ENCODE peak calls at places on chromosomes 3 and 15, in six cellular contexts. N, K, W, G, U and F are unnamed samples.

GRCh38 chr3:195081242-195081963 is 189.6 kb downstream of the XXYLT1 start:
- DNase-seq in N (no peak), K (peak; percentile 69), W (no peak), G (peak; percentile 50), U (no peak), F (no peak)

GRCh38 chr15:69857246-69857645 is 240.5 kb downstream of the TLE3 start:
- DNase-seq in N (no peak), K (no peak), W (no peak), G (no peak), U (no peak), F (no peak)

GRCh38 chr15:25863067-25863967 is at the start of gene ATP10A:
- DNase-seq in N (peak; percentile 60), K (peak; percentile 73), W (no peak), G (peak; percentile 73), U (no peak), F (no peak)

GRCh38 chr3:14699643-14700042 is 24.7 kb downstream of the C3orf20 start:
- DNase-seq in N (no peak), K (peak; percentile 56), W (no peak), G (no peak), U (no peak), F (peak; percentile 3)

GRCh38 chr3:66303556-66303955 is 82.8 kb downstream of the SLC25A26 start:
- DNase-seq in N (no peak), K (no peak), W (no peak), G (no peak), U (no peak), F (no peak)

GRCh38 chr3:100882571-100882981 is 110.6 kb downstream of the ABI3BP start:
- DNase-seq in N (no peak), K (no peak), W (no peak), G (no peak), U (no peak), F (no peak)

GRCh38 chr3:4981688-4982494 is 2.7 kb downstream of the BHLHE40 start:
- DNase-seq in N (no peak), K (peak; percentile 81), W (no peak), G (peak; percentile 76), U (no peak), F (peak; percentile 47)

GRCh38 chr3:64267774-64268604 is 42.7 kb upstream of the PRICKLE2 start:
- DNase-seq in N (peak; percentile 63), K (peak; percentile 87), W (no peak), G (peak; percentile 78), U (peak; percentile 31), F (peak; percentile 59)

GRCh38 chr3:152260026-152260425 is 8.7 kb upstream of the MBNL1 start:
- DNase-seq in N (no peak), K (no peak), W (no peak), G (no peak), U (no peak), F (no peak)

GRCh38 chr3:195059006-195059350 is 212.0 kb downstream of the XXYLT1 start:
- DNase-seq in N (no peak), K (no peak), W (no peak), G (no peak), U (no peak), F (no peak)

GRCh38 chr3:114451561-114452018 is 157.8 kb downstream of the TIGIT start:
- DNase-seq in N (no peak), K (peak; percentile 59), W (no peak), G (peak; percentile 78), U (peak; percentile 92), F (peak; percentile 93)

GRCh38 chr3:185082149-185082548 is 70.7 kb downstream of the C3orf70 start:
- DNase-seq in N (no peak), K (peak; percentile 15), W (no peak), G (no peak), U (no peak), F (no peak)

GRCh38 chr15:68700395-68701123 is 120.1 kb downstream of the ANP32A start:
- DNase-seq in N (peak; percentile 73), K (peak; percentile 88), W (no peak), G (peak; percentile 66), U (peak; percentile 91), F (peak; percentile 90)

GRCh38 chr3:8621141-8621540 is 23.5 kb downstream of the SSUH2 start:
- DNase-seq in N (no peak), K (no peak), W (no peak), G (no peak), U (no peak), F (no peak)

GRCh38 chr3:72265250-72265649 is 480.3 kb upstream of the PROK2 start:
- DNase-seq in N (no peak), K (peak; percentile 35), W (no peak), G (peak; percentile 57), U (no peak), F (no peak)

GRCh38 chr15:96428742-96429141 is 98.2 kb downstream of the NR2F2 start:
- DNase-seq in N (no peak), K (peak; percentile 69), W (no peak), G (peak; percentile 97), U (no peak), F (no peak)

GRCh38 chr15:57122080-57122845 is 203.8 kb downstream of the TCF12 start:
- DNase-seq in N (no peak), K (no peak), W (no peak), G (no peak), U (no peak), F (no peak)